ENCODE peak calls at places on chromosome 19, in seven cellular contexts. One of them, this sample, is unnamed.

GRCh38 chr19:7969560-7969949 is 26.1 kb upstream of the TIMM44 start:
- DNase-seq in A549: no peak
- DNase-seq in lung: no peak
- DNase-seq in esophagus muscularis mucosa: no peak
- DNase-seq in transverse colon: no peak
- DNase-seq in left lung: peak
- DNase-seq in neuronal stem cell: no peak
- DNase-seq in this sample: no peak

GRCh38 chr19:30434797-30435594 is 62.8 kb downstream of the ZNF536 start:
- DNase-seq in A549: no peak
- DNase-seq in lung: no peak
- DNase-seq in esophagus muscularis mucosa: no peak
- DNase-seq in transverse colon: no peak
- DNase-seq in left lung: no peak
- DNase-seq in neuronal stem cell: no peak
- DNase-seq in this sample: no peak

GRCh38 chr19:10603873-10604459 is 16.9 kb upstream of the AP1M2 start:
- DNase-seq in A549: no peak
- DNase-seq in lung: no peak
- DNase-seq in esophagus muscularis mucosa: no peak
- DNase-seq in transverse colon: peak
- DNase-seq in left lung: no peak
- DNase-seq in neuronal stem cell: no peak
- DNase-seq in this sample: peak

GRCh38 chr19:53942001-53942786 is 20.5 kb upstream of the CACNG8 start:
- DNase-seq in A549: peak
- DNase-seq in lung: no peak
- DNase-seq in esophagus muscularis mucosa: no peak
- DNase-seq in transverse colon: no peak
- DNase-seq in left lung: no peak
- DNase-seq in neuronal stem cell: peak
- DNase-seq in this sample: no peak

GRCh38 chr19:38437295-38437694 is 3.8 kb downstream of the RYR1 start:
- DNase-seq in A549: no peak
- DNase-seq in lung: no peak
- DNase-seq in esophagus muscularis mucosa: no peak
- DNase-seq in transverse colon: no peak
- DNase-seq in left lung: no peak
- DNase-seq in neuronal stem cell: no peak
- DNase-seq in this sample: no peak

GRCh38 chr19:7602240-7602934 is 6.7 kb downstream of the CAMSAP3 start:
- DNase-seq in A549: no peak
- DNase-seq in lung: peak
- DNase-seq in esophagus muscularis mucosa: no peak
- DNase-seq in transverse colon: no peak
- DNase-seq in left lung: no peak
- DNase-seq in neuronal stem cell: no peak
- DNase-seq in this sample: no peak

GRCh38 chr19:12828494-12828893 is 5.9 kb downstream of the RTBDN start:
- DNase-seq in A549: no peak
- DNase-seq in lung: no peak
- DNase-seq in esophagus muscularis mucosa: no peak
- DNase-seq in transverse colon: peak
- DNase-seq in left lung: no peak
- DNase-seq in neuronal stem cell: no peak
- DNase-seq in this sample: peak

GRCh38 chr19:845707-846481 is 5.1 kb downstream of the PRTN3 start:
- DNase-seq in A549: no peak
- DNase-seq in lung: no peak
- DNase-seq in esophagus muscularis mucosa: no peak
- DNase-seq in transverse colon: no peak
- DNase-seq in left lung: peak
- DNase-seq in neuronal stem cell: no peak
- DNase-seq in this sample: no peak

GRCh38 chr19:34503546-34504272 is 22.2 kb downstream of the WTIP start:
- DNase-seq in A549: no peak
- DNase-seq in lung: no peak
- DNase-seq in esophagus muscularis mucosa: no peak
- DNase-seq in transverse colon: no peak
- DNase-seq in left lung: no peak
- DNase-seq in neuronal stem cell: no peak
- DNase-seq in this sample: no peak

GRCh38 chr19:15248648-15249559 is 16.7 kb upstream of the EPHX3 start:
- DNase-seq in A549: peak
- DNase-seq in lung: peak
- DNase-seq in esophagus muscularis mucosa: no peak
- DNase-seq in transverse colon: peak
- DNase-seq in left lung: peak
- DNase-seq in neuronal stem cell: no peak
- DNase-seq in this sample: peak

GRCh38 chr19:11377756-11378155 is 3.3 kb downstream of the SWSAP1 start:
- DNase-seq in A549: no peak
- DNase-seq in lung: no peak
- DNase-seq in esophagus muscularis mucosa: no peak
- DNase-seq in transverse colon: no peak
- DNase-seq in left lung: no peak
- DNase-seq in neuronal stem cell: no peak
- DNase-seq in this sample: no peak

GRCh38 chr19:40721936-40722661 is 5.2 kb downstream of the ITPKC start:
- DNase-seq in A549: no peak
- DNase-seq in lung: no peak
- DNase-seq in esophagus muscularis mucosa: no peak
- DNase-seq in transverse colon: no peak
- DNase-seq in left lung: no peak
- DNase-seq in neuronal stem cell: no peak
- DNase-seq in this sample: no peak

GRCh38 chr19:46972301-46972700 is 47.3 kb upstream of the NPAS1 start:
- DNase-seq in A549: no peak
- DNase-seq in lung: no peak
- DNase-seq in esophagus muscularis mucosa: no peak
- DNase-seq in transverse colon: no peak
- DNase-seq in left lung: no peak
- DNase-seq in neuronal stem cell: no peak
- DNase-seq in this sample: peak

GRCh38 chr19:42271861-42272534 is 2.9 kb downstream of the CIC start:
- DNase-seq in A549: no peak
- DNase-seq in lung: no peak
- DNase-seq in esophagus muscularis mucosa: no peak
- DNase-seq in transverse colon: no peak
- DNase-seq in left lung: peak
- DNase-seq in neuronal stem cell: no peak
- DNase-seq in this sample: no peak

GRCh38 chr19:4233282-4233853 is 4.0 kb downstream of the EBI3 start:
- DNase-seq in A549: peak
- DNase-seq in lung: peak
- DNase-seq in esophagus muscularis mucosa: no peak
- DNase-seq in transverse colon: peak
- DNase-seq in left lung: peak
- DNase-seq in neuronal stem cell: no peak
- DNase-seq in this sample: no peak

GRCh38 chr19:50669319-50670101 is 20.3 kb downstream of the C19orf81 start:
- DNase-seq in A549: peak
- DNase-seq in lung: no peak
- DNase-seq in esophagus muscularis mucosa: no peak
- DNase-seq in transverse colon: peak
- DNase-seq in left lung: no peak
- DNase-seq in neuronal stem cell: no peak
- DNase-seq in this sample: no peak

GRCh38 chr19:3783660-3784584 is 2.3 kb downstream of the MATK start:
- DNase-seq in A549: peak
- DNase-seq in lung: no peak
- DNase-seq in esophagus muscularis mucosa: no peak
- DNase-seq in transverse colon: no peak
- DNase-seq in left lung: peak
- DNase-seq in neuronal stem cell: no peak
- DNase-seq in this sample: no peak

DNA sequence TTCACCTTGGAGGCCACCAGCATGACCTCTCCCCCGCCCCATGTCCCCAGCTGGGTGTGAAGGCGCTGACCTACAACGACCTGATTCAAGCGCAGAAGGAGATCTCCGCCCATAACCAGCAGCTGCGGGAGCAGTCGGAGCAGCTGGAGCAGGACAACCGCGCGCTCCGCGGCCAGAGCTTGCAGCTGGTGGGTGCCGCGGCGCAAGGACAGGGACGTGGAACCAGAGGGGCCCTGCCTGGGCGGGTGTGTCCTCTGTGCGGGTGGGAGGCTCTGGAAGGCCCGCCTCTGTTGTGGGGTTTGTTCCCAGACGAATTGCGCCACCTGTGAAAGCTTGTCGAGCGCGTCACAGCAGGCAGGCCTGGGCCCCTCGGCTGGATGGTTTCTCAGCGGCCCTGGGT is 22.3 kb downstream of the PLEKHJ1 start:
- DNase-seq in A549: no peak
- DNase-seq in lung: no peak
- DNase-seq in esophagus muscularis mucosa: no peak
- DNase-seq in transverse colon: no peak
- DNase-seq in left lung: no peak
- DNase-seq in neuronal stem cell: no peak
- DNase-seq in this sample: no peak
- H3K27ac ChIP-seq in A549: no peak
- H3K27ac ChIP-seq in lung: no peak
- H3K27ac ChIP-seq in esophagus muscularis mucosa: no peak
- H3K27ac ChIP-seq in transverse colon: peak
- H3K27ac ChIP-seq in left lung: no peak
- H3K27ac ChIP-seq in neuronal stem cell: no peak
- H3K27ac ChIP-seq in this sample: no peak

GRCh38 chr19:19595171-19595701 is 23.3 kb downstream of the PBX4 start:
- DNase-seq in A549: no peak
- DNase-seq in lung: peak
- DNase-seq in esophagus muscularis mucosa: no peak
- DNase-seq in transverse colon: no peak
- DNase-seq in left lung: peak
- DNase-seq in neuronal stem cell: no peak
- DNase-seq in this sample: peak
- H3K27ac ChIP-seq in A549: no peak
- H3K27ac ChIP-seq in lung: no peak
- H3K27ac ChIP-seq in esophagus muscularis mucosa: no peak
- H3K27ac ChIP-seq in transverse colon: peak
- H3K27ac ChIP-seq in left lung: peak
- H3K27ac ChIP-seq in neuronal stem cell: no peak
- H3K27ac ChIP-seq in this sample: peak

GRCh38 chr19:17562097-17562496 is 6.6 kb downstream of the COLGALT1 start:
- DNase-seq in A549: no peak
- DNase-seq in lung: no peak
- DNase-seq in esophagus muscularis mucosa: no peak
- DNase-seq in transverse colon: no peak
- DNase-seq in left lung: no peak
- DNase-seq in neuronal stem cell: no peak
- DNase-seq in this sample: no peak
- H3K27ac ChIP-seq in A549: no peak
- H3K27ac ChIP-seq in lung: no peak
- H3K27ac ChIP-seq in esophagus muscularis mucosa: no peak
- H3K27ac ChIP-seq in transverse colon: no peak
- H3K27ac ChIP-seq in left lung: no peak
- H3K27ac ChIP-seq in neuronal stem cell: no peak
- H3K27ac ChIP-seq in this sample: no peak

GRCh38 chr19:44745386-44745831 is 3.1 kb upstream of the BCL3 start:
- DNase-seq in A549: peak
- DNase-seq in lung: peak
- DNase-seq in esophagus muscularis mucosa: peak
- DNase-seq in transverse colon: peak
- DNase-seq in left lung: peak
- DNase-seq in neuronal stem cell: no peak
- DNase-seq in this sample: no peak
- H3K27ac ChIP-seq in A549: peak
- H3K27ac ChIP-seq in lung: peak
- H3K27ac ChIP-seq in esophagus muscularis mucosa: peak
- H3K27ac ChIP-seq in transverse colon: peak
- H3K27ac ChIP-seq in left lung: peak
- H3K27ac ChIP-seq in neuronal stem cell: no peak
- H3K27ac ChIP-seq in this sample: peak

This sample was measured in PC-9.